ENCODE peak calls at places on chromosomes 16 and 17, in five cellular contexts. V is naive thymus-derived CD8-positive, alpha-beta T cell; X is activated T-cell treated with anti-CD3 and anti-CD28 coated beads for 24 hours; J is NCI-H2029; M is myocyte. P is an unnamed sample.

GRCh38 chr16:49455181-49455990 is 81.8 kb downstream of the C16orf78 start:
- DNase-seq in V (peak; percentile 27), X (no peak), M (no peak), J (no peak), P (no peak)

GRCh38 chr17:31511583-31511982 is 120.1 kb downstream of the RAB11FIP4 start:
- DNase-seq in M (no peak), J (no peak), V (no peak), X (no peak), P (no peak)

GRCh38 chr16:20743591-20743990 is 2.0 kb upstream of the THUMPD1 start:
- DNase-seq in M (no peak), X (no peak), V (no peak), J (no peak), P (no peak)

GRCh38 chr16:48546774-48547173 is 63.2 kb downstream of the N4BP1 start:
- DNase-seq in M (no peak), J (peak; percentile 61), X (no peak), V (no peak), P (peak; percentile 50)

GRCh38 chr17:37553357-37553966 is 55.8 kb downstream of the SYNRG start:
- DNase-seq in V (no peak), M (peak; percentile 13), J (no peak), X (no peak), P (no peak)

GRCh38 chr17:67258836-67259468 is 14.0 kb upstream of the HELZ start:
- DNase-seq in V (no peak), X (no peak), J (no peak), M (no peak), P (no peak)

GRCh38 chr17:6677158-6677831 is 25.7 kb downstream of the C17orf100 start:
- DNase-seq in X (no peak), V (no peak), M (peak; percentile 96), J (no peak), P (no peak)

GRCh38 chr16:893360-893759 is 77.4 kb downstream of the LMF1 start:
- DNase-seq in M (no peak), J (no peak), X (no peak), V (no peak), P (no peak)

GRCh38 chr16:17939723-17940122 is 396.8 kb downstream of the NPIPA8 start:
- DNase-seq in V (no peak), X (no peak), J (no peak), M (no peak), P (no peak)

GRCh38 chr17:68594552-68594951 is 6.6 kb downstream of the FAM20A start:
- DNase-seq in J (no peak), V (no peak), M (no peak), X (no peak), P (no peak)

GRCh38 chr16:19843371-19843770 is 41.3 kb downstream of the GPRC5B start:
- DNase-seq in M (no peak), V (no peak), X (no peak), J (no peak), P (no peak)

GRCh38 chr17:74243013-74243755 is 29.8 kb downstream of the TTYH2 start:
- DNase-seq in M (no peak), J (no peak), V (no peak), X (no peak), P (no peak)

GRCh38 chr17:44247346-44248219 is 20.4 kb downstream of the SLC4A1 start:
- DNase-seq in M (peak; percentile 96), V (no peak), X (no peak), J (no peak), P (no peak)

GRCh38 chr16:49857423-49858181 is 1.7 kb upstream of the ZNF423 start:
- DNase-seq in J (peak; percentile 17), V (no peak), M (peak; percentile 26), X (no peak), P (no peak)

GRCh38 chr16:50602531-50603205 is 54.5 kb downstream of the NKD1 start:
- DNase-seq in V (peak; percentile 71), J (peak; percentile 32), M (no peak), X (no peak), P (no peak)

GRCh38 chr16:80142940-80143339 is 397.9 kb upstream of the DYNLRB2 start:
- DNase-seq in M (no peak), X (no peak), V (no peak), J (no peak), P (no peak)

GRCh38 chr16:71357681-71358080 is 842 bp upstream of the CALB2 start:
- DNase-seq in M (peak; percentile 7), J (no peak), V (no peak), X (no peak), P (no peak)

GRCh38 chr17:78991017-78991783 is 11.5 kb upstream of the LGALS3BP start:
- DNase-seq in M (no peak), J (no peak), V (no peak), X (no peak), P (no peak)

GRCh38 chr16:25177831-25178688 is 38.7 kb upstream of the AQP8 start:
- DNase-seq in J (no peak), V (no peak), M (no peak), X (no peak), P (no peak)

GRCh38 chr16:84501077-84501735 is 3.3 kb downstream of the MEAK7 start:
- DNase-seq in X (no peak), V (no peak), M (no peak), J (no peak), P (no peak)

GRCh38 chr17:68497885-68498319 is 14.3 kb upstream of the PRKAR1A start:
- DNase-seq in J (no peak), X (no peak), V (no peak), M (no peak), P (no peak)

GRCh38 chr16:57152096-57153093 is 33.4 kb downstream of the PSME3IP1 start:
- DNase-seq in X (no peak), J (no peak), M (no peak), V (no peak), P (no peak)

GRCh38 chr17:73595068-73595865 is 49.0 kb downstream of the SDK2 start:
- DNase-seq in X (no peak), M (no peak), V (no peak), J (no peak), P (no peak)

GRCh38 chr16:80323187-80323807 is 217.5 kb upstream of the DYNLRB2 start:
- DNase-seq in X (no peak), V (no peak), J (no peak), M (no peak), P (no peak)

GRCh38 chr17:31391496-31391949 is at the start of gene RAB11FIP4:
- DNase-seq in M (no peak), X (no peak), V (no peak), J (no peak), P (no peak)

GRCh38 chr17:76292567-76292966 is 15.5 kb downstream of the QRICH2 start:
- DNase-seq in X (no peak), J (no peak), M (no peak), V (no peak), P (no peak)

GRCh38 chr16:73735018-73735417 is 561.6 kb upstream of the PSMD7 start:
- DNase-seq in J (no peak), X (no peak), M (no peak), V (no peak), P (no peak)

GRCh38 chr17:68047153-68047846 is 11.8 kb downstream of the KPNA2 start:
- DNase-seq in M (no peak), X (no peak), V (no peak), J (no peak), P (no peak)

GRCh38 chr17:68697850-68698313 is 96.7 kb upstream of the FAM20A start:
- DNase-seq in X (no peak), J (no peak), V (no peak), M (no peak), P (no peak)

GRCh38 chr17:74962622-74963394 is 9.8 kb downstream of the HID1 start:
- DNase-seq in J (no peak), X (no peak), V (no peak), M (peak; percentile 24), P (no peak)

GRCh38 chr17:216625-217024 is 35.2 kb upstream of the DOC2B start:
- DNase-seq in J (no peak), M (no peak), V (no peak), X (no peak), P (no peak)

GRCh38 chr17:44409309-44410028 is 20.0 kb upstream of the ITGA2B start:
- DNase-seq in M (no peak), J (no peak), X (no peak), V (no peak), P (no peak)